ENCODE peak calls at places on chromosomes 3 and 15, in eight cellular contexts. J, M, S, W, H, O, U and K are unnamed samples.

GRCh38 chr3:44400771-44401170 is 62.2 kb downstream of the TCAIM start:
- DNase-seq in J (no peak), M (no peak), S (no peak), W (no peak), H (no peak), O (no peak), U (no peak), K (no peak)

GRCh38 chr3:160437083-160437455 is 12.5 kb downstream of the TRIM59 start:
- DNase-seq in J (no peak), M (no peak), S (no peak), W (no peak), H (no peak), O (no peak), U (no peak), K (no peak)

GRCh38 chr15:98647026-98647773 is 1.1 kb upstream of the IGF1R start:
- DNase-seq in J (peak; percentile 39), M (peak; percentile 82), S (peak; percentile 49), W (no peak), H (peak; percentile 79), O (peak; percentile 33), U (no peak), K (no peak)

GRCh38 chr15:51765751-51766150 is 14.4 kb downstream of the TMOD2 start:
- DNase-seq in J (no peak), M (no peak), S (no peak), W (no peak), H (no peak), O (no peak), U (no peak), K (no peak)

GRCh38 chr15:85716261-85716660 is 78.5 kb downstream of the KLHL25 start:
- DNase-seq in J (no peak), M (no peak), S (no peak), W (no peak), H (no peak), O (no peak), U (no peak), K (no peak)

GRCh38 chr3:25820372-25820771 is 30.5 kb downstream of the OXSM start:
- DNase-seq in J (no peak), M (no peak), S (no peak), W (peak; percentile 75), H (no peak), O (peak; percentile 92), U (peak; percentile 84), K (peak; percentile 52)

GRCh38 chr3:16286161-16286560 is 21.1 kb downstream of the OXNAD1 start:
- DNase-seq in J (peak; percentile 62), M (no peak), S (peak; percentile 63), W (no peak), H (no peak), O (no peak), U (no peak), K (no peak)

GRCh38 chr3:61250784-61251173 is 473 bp downstream of the FHIT start:
- DNase-seq in J (no peak), M (peak; percentile 7), S (no peak), W (no peak), H (peak; percentile 47), O (no peak), U (no peak), K (no peak)

GRCh38 chr3:12954891-12955650 is 113.7 kb upstream of the RPL32 start:
- DNase-seq in J (no peak), M (peak; percentile 41), S (peak; percentile 4), W (no peak), H (peak; percentile 61), O (peak; percentile 62), U (no peak), K (peak; percentile 41)

GRCh38 chr3:111585214-111585613 is 9.9 kb downstream of the ZBED2 start:
- DNase-seq in J (no peak), M (peak; percentile 80), S (no peak), W (no peak), H (no peak), O (no peak), U (no peak), K (no peak)

GRCh38 chr3:77825045-77825827 is 785.3 kb downstream of the ROBO2 start:
- DNase-seq in J (no peak), M (peak; percentile 64), S (no peak), W (peak; percentile 83), H (no peak), O (peak; percentile 55), U (no peak), K (no peak)

GRCh38 chr3:135034291-135034768 is 239.3 kb downstream of the EPHB1 start:
- DNase-seq in J (no peak), M (no peak), S (no peak), W (no peak), H (no peak), O (no peak), U (no peak), K (no peak)

GRCh38 chr3:149654188-149654601 is 3.6 kb downstream of the WWTR1 start:
- DNase-seq in J (no peak), M (no peak), S (no peak), W (no peak), H (no peak), O (peak; percentile 39), U (no peak), K (no peak)